ENCODE peak calls at places on chromosomes 13 and 19, in six cellular contexts. Z is GM12878; B is breast epithelium; F is A549; K is CD4-positive, CD25-positive, alpha-beta regulatory T cell; X is mesendoderm. R is an unnamed sample.

GRCh38 chr19:18768046-18768771 is 22.9 kb downstream of the COMP start:
- DNase-seq in F (no peak), X (no peak), Z (no peak), K (no peak), B (no peak), R (no peak)

GRCh38 chr13:30884543-30884942 is 21.5 kb upstream of the MEDAG start:
- DNase-seq in X (peak; percentile 73), Z (no peak), B (no peak), K (no peak), F (no peak), R (no peak)

GRCh38 chr13:47188802-47189201 is 291.9 kb upstream of the HTR2A start:
- DNase-seq in X (peak; percentile 48), Z (no peak), B (no peak), F (no peak), K (no peak), R (no peak)

GRCh38 chr19:34232566-34233481 is 21.5 kb upstream of the GARRE1 start:
- DNase-seq in K (peak; percentile 69), Z (no peak), B (no peak), X (no peak), F (peak; percentile 62), R (no peak)

GRCh38 chr19:54178581-54179261 is 5.8 kb upstream of the TMC4 start:
- DNase-seq in Z (no peak), F (no peak), B (no peak), X (peak; percentile 51), K (peak; percentile 43), R (no peak)

GRCh38 chr19:38213911-38214625 is 10.0 kb downstream of the DPF1 start:
- DNase-seq in B (no peak), K (peak; percentile 61), Z (peak; percentile 33), F (no peak), X (peak; percentile 56), R (no peak)

GRCh38 chr19:29532097-29532496 is 6.3 kb downstream of the VSTM2B start:
- DNase-seq in X (peak; percentile 18), F (no peak), B (no peak), K (no peak), Z (no peak), R (no peak)

GRCh38 chr13:40472427-40473220 is 193.8 kb downstream of the FOXO1 start:
- DNase-seq in F (no peak), Z (no peak), X (no peak), K (no peak), B (no peak), R (no peak)

GRCh38 chr19:10206226-10206873 is 11.6 kb upstream of the DNMT1 start:
- DNase-seq in Z (no peak), K (no peak), X (no peak), F (no peak), B (peak; percentile 57), R (no peak)

GRCh38 chr19:34188388-34188787 is 16.1 kb downstream of the LSM14A start:
- DNase-seq in K (no peak), F (no peak), B (no peak), Z (no peak), X (no peak), R (no peak)

GRCh38 chr19:3818479-3818878 is 32.3 kb upstream of the MATK start:
- DNase-seq in F (no peak), B (no peak), X (no peak), K (no peak), Z (no peak), R (no peak)

GRCh38 chr19:54158812-54159351 is 639 bp downstream of the LENG1 start:
- DNase-seq in Z (no peak), B (no peak), F (peak; percentile 28), X (no peak), K (peak; percentile 72), R (no peak)

GRCh38 chr13:40812724-40813445 is 23.5 kb downstream of the SLC25A15 start:
- DNase-seq in B (no peak), X (no peak), F (no peak), Z (no peak), K (no peak), R (no peak)

GRCh38 chr19:35895911-35896642 is 4.3 kb downstream of the NFKBID start:
- DNase-seq in B (no peak), K (no peak), Z (no peak), X (no peak), F (no peak), R (no peak)

GRCh38 chr19:43812689-43813088 is 10.4 kb upstream of the LYPD5 start:
- DNase-seq in Z (no peak), F (no peak), X (no peak), B (no peak), K (no peak), R (no peak)

GRCh38 chr13:50948576-50948975 is 39.0 kb downstream of the RNASEH2B start:
- DNase-seq in F (no peak), B (no peak), Z (no peak), K (no peak), X (no peak), R (no peak)

GRCh38 chr19:3849092-3849491 is 19.7 kb downstream of the ZFR2 start:
- DNase-seq in X (peak; percentile 61), Z (no peak), F (no peak), K (peak; percentile 39), B (no peak), R (peak; percentile 46)

GRCh38 chr19:52734340-52734892 is 428 bp downstream of the ZNF611 start:
- DNase-seq in Z (no peak), B (no peak), K (no peak), F (no peak), X (no peak), R (no peak)

GRCh38 chr19:55391702-55392615 is 6.2 kb downstream of the RPL28 start:
- DNase-seq in B (no peak), K (no peak), Z (no peak), X (no peak), F (no peak), R (no peak)

GRCh38 chr19:18613589-18614234 is 1.0 kb downstream of the TMEM59L start:
- DNase-seq in B (no peak), K (no peak), F (no peak), X (no peak), Z (no peak), R (no peak)

GRCh38 chr13:102361113-102361512 is 40.7 kb downstream of the FGF14 start:
- DNase-seq in K (no peak), Z (no peak), F (no peak), X (no peak), B (no peak), R (no peak)

GRCh38 chr19:2041686-2042484 is 9.2 kb downstream of the MKNK2 start:
- DNase-seq in B (peak; percentile 99), K (peak; percentile 98), Z (peak; percentile 73), F (peak; percentile 87), X (peak; percentile 98), R (peak; percentile 86)
- H3K4me3 ChIP-seq in B (peak overlapping the region; percentile 63), K (no peak overlapping the region), Z (peak overlapping the region; percentile 71), F (peak overlapping the region; percentile 37), X (no peak overlapping the region), R (no peak overlapping the region)

DNA sequence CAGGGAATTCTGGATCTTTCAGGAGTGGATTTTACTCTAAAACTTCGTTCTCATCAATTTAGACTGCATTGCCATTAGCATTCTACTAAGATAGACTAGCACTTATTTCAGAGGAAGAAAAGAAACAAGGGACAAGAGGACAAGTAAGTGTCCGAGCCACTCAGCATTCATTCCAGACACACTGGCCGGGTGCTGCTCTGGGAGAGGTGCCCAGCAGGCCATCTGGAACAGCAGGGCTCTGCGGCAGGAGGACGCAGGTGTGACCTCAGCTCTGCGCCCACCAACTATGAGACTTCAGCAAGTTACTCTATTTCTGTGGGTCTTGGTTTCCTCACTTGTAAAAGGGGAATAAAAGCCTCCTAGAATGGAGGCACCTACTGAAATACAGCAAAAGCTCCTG is 4.2 kb downstream of the EPS15L1 start:
- DNase-seq in K (no peak), X (no peak), B (no peak), F (no peak), Z (no peak), R (no peak)
- H3K4me3 ChIP-seq in K (no peak overlapping the region), X (no peak overlapping the region), B (no peak overlapping the region), F (no peak overlapping the region), Z (no peak overlapping the region), R (no peak overlapping the region)

GRCh38 chr19:45505996-45506245 is 1.4 kb upstream of the VASP start:
- DNase-seq in K (no peak), F (no peak), X (no peak), Z (no peak), B (no peak), R (no peak)
- H3K4me3 ChIP-seq in K (peak overlapping the region; percentile 88), F (peak overlapping the region; percentile 70), X (no peak overlapping the region), Z (peak overlapping the region; percentile 99), B (peak overlapping the region; percentile 97), R (peak overlapping the region; percentile 80)

GRCh38 chr19:40441719-40442253 is 2.3 kb downstream of the SERTAD3 start:
- DNase-seq in B (no peak), F (no peak), X (no peak), Z (no peak), K (no peak), R (no peak)

GRCh38 chr19:40443930-40444180 is 280 bp downstream of the SERTAD3 start:
- DNase-seq in Z (no peak), B (no peak), X (no peak), K (no peak), F (peak; percentile 73), R (no peak)

GRCh38 chr19:40444181-40445005 is at the start of gene SERTAD3:
- DNase-seq in Z (peak; percentile 76), B (peak; percentile 97), K (peak; percentile 97), X (peak; percentile 98), F (peak; percentile 100), R (peak; percentile 99)

GRCh38 chr19:40442328-40443130 is 1.6 kb downstream of the SERTAD3 start:
- DNase-seq in K (no peak), Z (no peak), F (no peak), B (no peak), X (no peak), R (no peak)

DNA sequence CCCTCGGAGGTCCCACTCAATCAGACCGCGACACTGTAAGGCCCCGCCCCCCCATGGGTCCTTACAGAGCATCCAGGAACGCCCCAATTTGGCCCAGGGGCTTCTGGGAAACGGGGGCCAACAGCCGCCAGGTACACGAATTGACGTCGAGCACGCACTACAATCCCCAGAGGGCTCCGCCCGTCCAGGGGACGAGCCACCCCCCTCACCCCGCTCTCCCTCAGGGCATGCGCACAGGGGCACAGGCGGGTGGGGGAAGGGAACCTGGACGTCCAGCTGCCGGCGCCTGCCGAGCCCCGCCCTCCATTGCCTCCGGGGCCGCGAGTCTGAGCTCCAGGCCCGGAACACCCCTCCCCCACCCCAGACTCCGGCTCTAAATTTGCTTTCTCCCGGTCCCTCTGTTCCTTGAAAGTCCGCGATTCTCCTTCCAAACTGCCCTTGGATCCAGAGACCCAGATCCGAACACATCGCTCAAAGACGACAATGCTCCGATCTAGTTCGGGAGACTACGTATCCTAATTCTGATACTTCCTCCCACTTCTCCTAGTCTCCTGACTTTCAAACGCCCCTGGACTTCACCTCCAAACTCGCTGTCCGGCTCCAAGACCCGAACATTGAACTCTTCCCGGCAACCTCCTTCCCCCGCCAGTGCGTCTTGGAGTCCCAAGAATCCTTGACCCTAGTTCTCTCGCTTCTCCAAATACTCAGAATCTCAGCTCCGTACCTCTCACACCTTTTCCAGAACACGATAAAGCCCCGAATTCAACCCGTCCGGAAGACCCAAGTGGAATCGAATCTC is 805 bp downstream of the SERTAD3 start:
- DNase-seq in K (peak; percentile 100), Z (peak; percentile 98), F (peak; percentile 100), B (peak; percentile 99), X (peak; percentile 100), R (peak; percentile 100)
- H3K4me3 ChIP-seq in K (peak overlapping the region; percentile 99), Z (peak overlapping the region; percentile 91), F (peak overlapping the region; percentile 80), B (peak overlapping the region; percentile 90), X (peak overlapping the region; percentile 100), R (peak overlapping the region; percentile 90)